ENCODE peak calls at places on chromosomes 11 and 22, in seven cellular contexts. E is A549, P is body of pancreas, A is heart right ventricle, U is ovary, T is lower lobe of right lung, N is upper lobe of right lung. M is an unnamed sample.

GRCh38 chr11:64713031-64713780 is 9.8 kb downstream of the NRXN2 start:
- DNase-seq in T (peak; percentile 60), E (peak; percentile 48), U (no peak), P (peak; percentile 51), N (peak; percentile 72), A (no peak), M (peak; percentile 78)

GRCh38 chr22:19663821-19664325 is 50.4 kb upstream of the SEPTIN5 start:
- DNase-seq in A (peak; percentile 72), T (no peak), E (no peak), N (no peak), P (no peak), U (no peak), M (peak; percentile 91)

GRCh38 chr11:94563176-94563847 is 3.9 kb upstream of the PIWIL4 start:
- DNase-seq in A (no peak), U (no peak), T (no peak), N (no peak), E (no peak), P (no peak), M (no peak)

GRCh38 chr11:45025716-45026492 is 75.2 kb upstream of the TP53I11 start:
- DNase-seq in E (no peak), U (no peak), P (peak; percentile 27), A (peak; percentile 90), N (no peak), T (no peak), M (peak; percentile 77)

GRCh38 chr11:31816467-31817053 is 5.4 kb upstream of the PAX6 start:
- DNase-seq in U (no peak), N (no peak), E (no peak), A (no peak), P (no peak), T (no peak), M (no peak)

GRCh38 chr11:88484873-88485621 is 147.5 kb upstream of the CTSC start:
- DNase-seq in N (no peak), T (peak; percentile 45), P (peak; percentile 25), E (peak; percentile 58), A (no peak), U (no peak), M (peak; percentile 70)

GRCh38 chr11:110296226-110297081 is at the start of gene RDX:
- DNase-seq in P (peak; percentile 70), E (peak; percentile 79), A (peak; percentile 67), T (peak; percentile 88), N (peak; percentile 91), U (peak; percentile 79), M (peak; percentile 93)

GRCh38 chr11:77175021-77175842 is 47.2 kb downstream of the MYO7A start:
- DNase-seq in T (no peak), U (no peak), P (no peak), A (no peak), E (no peak), N (no peak), M (peak; percentile 53)

GRCh38 chr11:122322369-122322768 is 206.4 kb upstream of the BLID start:
- DNase-seq in T (no peak), U (no peak), P (no peak), N (no peak), E (no peak), A (no peak), M (no peak)

GRCh38 chr11:9738126-9738525 is 74.2 kb downstream of the SWAP70 start:
- DNase-seq in E (no peak), T (no peak), P (no peak), N (no peak), U (no peak), A (no peak), M (no peak)

GRCh38 chr11:78032090-78032489 is 9.0 kb upstream of the KCTD14 start:
- DNase-seq in E (no peak), A (no peak), N (no peak), T (no peak), U (no peak), P (peak; percentile 71), M (no peak)

GRCh38 chr11:19232910-19233503 is 7.7 kb downstream of the E2F8 start:
- DNase-seq in E (peak; percentile 37), A (no peak), P (no peak), N (no peak), U (no peak), T (no peak), M (no peak)

GRCh38 chr11:97432926-97433325 is 1043.1 kb downstream of the JRKL start:
- DNase-seq in E (no peak), N (no peak), P (no peak), U (no peak), A (no peak), T (no peak), M (no peak)

GRCh38 chr11:129766858-129767604 is 48.6 kb upstream of the TMEM45B start:
- DNase-seq in P (no peak), U (no peak), A (no peak), T (no peak), E (peak; percentile 41), N (no peak), M (no peak)

GRCh38 chr11:2299773-2300172 is 1.9 kb downstream of the C11orf21 start:
- DNase-seq in N (no peak), A (no peak), U (no peak), P (no peak), T (no peak), E (no peak), M (peak; percentile 73)
- H3K4me1 ChIP-seq in N (peaks cover 14% of the 10 kb centered on the region), A (peaks cover 47% of the 10 kb centered on the region), U (peaks cover 7% of the 10 kb centered on the region), P (peaks cover 22% of the 10 kb centered on the region), T (peaks cover 30% of the 10 kb centered on the region), E (no peaks in the 10 kb centered on the region), M (no peaks in the 10 kb centered on the region)

GRCh38 chr11:11660351-11660750 is 38.5 kb upstream of the GALNT18 start:
- DNase-seq in E (no peak), T (no peak), A (no peak), U (no peak), N (no peak), P (no peak), M (no peak)
- TF ChIP-seq CTCF in E (no peak), T (no peak), A (no peak), U (no peak), N (no peak), P (no peak), M (no peak)

GRCh38 chr22:43829448-43829821 is 17.3 kb upstream of the EFCAB6 start:
- DNase-seq in E (no peak), N (peak; percentile 63), A (peak; percentile 49), T (peak; percentile 45), P (no peak), U (no peak), M (peak; percentile 23)
- H3K4me1 ChIP-seq in E (peaks cover 14% of the 10 kb centered on the region), N (peaks cover 3% of the 10 kb centered on the region), A (peaks cover 17% of the 10 kb centered on the region), T (no peaks in the 10 kb centered on the region), P (no peaks in the 10 kb centered on the region), U (peaks cover 11% of the 10 kb centered on the region), M (peaks cover 7% of the 10 kb centered on the region)

GRCh38 chr22:17536269-17536668 is 27.0 kb upstream of the SLC25A18 start:
- DNase-seq in N (no peak), E (no peak), U (no peak), P (no peak), A (no peak), T (no peak), M (no peak)

GRCh38 chr22:17541476-17541875 is 21.8 kb upstream of the SLC25A18 start:
- DNase-seq in A (no peak), P (no peak), U (no peak), E (no peak), T (no peak), N (no peak), M (no peak)

GRCh38 chr22:17542452-17542851 is 20.8 kb upstream of the SLC25A18 start:
- DNase-seq in N (no peak), E (no peak), P (no peak), U (no peak), T (no peak), A (no peak), M (no peak)

GRCh38 chr22:17537155-17537554 is 26.1 kb upstream of the SLC25A18 start:
- DNase-seq in T (no peak), A (no peak), E (no peak), U (no peak), N (no peak), P (no peak), M (no peak)

GRCh38 chr22:17540481-17540880 is 22.8 kb upstream of the SLC25A18 start:
- DNase-seq in N (no peak), U (no peak), A (no peak), E (no peak), P (no peak), T (no peak), M (no peak)
- TF ChIP-seq CTCF in N (peak; percentile 9), U (no peak), A (no peak), E (no peak), P (no peak), T (no peak), M (no peak)

GRCh38 chr11:96098511-96099241 is 174.8 kb upstream of the MTMR2 start:
- DNase-seq in N (no peak), A (no peak), U (no peak), E (no peak), T (no peak), P (no peak), M (no peak)
- H3K4me1 ChIP-seq in N (peaks cover 25% of the 10 kb centered on the region), A (peaks cover 29% of the 10 kb centered on the region), U (peaks cover 7% of the 10 kb centered on the region), E (peaks cover 24% of the 10 kb centered on the region), T (peaks cover 48% of the 10 kb centered on the region), P (peaks cover 45% of the 10 kb centered on the region), M (peaks cover 19% of the 10 kb centered on the region)

DNA sequence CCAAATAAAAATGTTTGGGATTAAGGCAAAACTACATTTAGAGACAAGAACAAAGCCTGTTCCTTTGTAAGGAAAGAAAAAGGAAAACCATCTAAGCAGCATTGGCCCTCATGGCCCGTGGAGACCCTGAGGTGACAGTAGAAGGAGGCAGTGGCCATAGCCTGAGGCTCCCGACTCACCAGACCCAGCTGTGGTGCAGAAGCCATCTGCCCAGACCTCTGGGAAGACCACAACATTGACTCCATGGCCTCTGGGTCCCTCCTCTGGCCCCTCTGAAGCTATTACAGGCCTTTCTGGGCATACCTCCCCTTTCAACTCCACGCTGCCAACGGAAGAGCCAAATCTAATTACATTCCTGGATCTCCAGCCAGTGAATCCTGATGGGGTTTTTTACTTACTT is 6.4 kb downstream of the PRAME start:
- DNase-seq in E (peak; percentile 21), U (no peak), T (no peak), A (no peak), P (no peak), N (no peak), M (no peak)
- TF ChIP-seq CTCF in E (no peak), U (no peak), T (no peak), A (no peak), P (no peak), N (no peak), M (no peak)

GRCh38 chr22:46102159-46102558 is 48.2 kb upstream of the PPARA start:
- DNase-seq in E (no peak), U (no peak), P (no peak), A (no peak), T (no peak), N (no peak), M (no peak)
- H3K4me1 ChIP-seq in E (peaks cover 92% of the 10 kb centered on the region), U (peaks cover 64% of the 10 kb centered on the region), P (peaks cover 94% of the 10 kb centered on the region), A (peaks cover 65% of the 10 kb centered on the region), T (peaks cover 61% of the 10 kb centered on the region), N (peaks cover 51% of the 10 kb centered on the region), M (peaks cover 44% of the 10 kb centered on the region)

GRCh38 chr22:47837703-47838102 is 1075.3 kb downstream of the TBC1D22A start:
- DNase-seq in U (no peak), A (no peak), N (no peak), T (no peak), E (peak; percentile 36), P (no peak), M (no peak)
- TF ChIP-seq CTCF in U (no peak), A (no peak), N (peak; percentile 28), T (no peak), E (no peak), P (peak; percentile 28), M (no peak)

GRCh38 chr22:27796829-27797792 is 4.4 kb downstream of the MN1 start:
- DNase-seq in A (no peak), P (no peak), N (no peak), U (no peak), E (no peak), T (no peak), M (peak; percentile 72)
- H3K4me1 ChIP-seq in A (peaks cover 28% of the 10 kb centered on the region), P (peaks cover 29% of the 10 kb centered on the region), N (peaks cover 12% of the 10 kb centered on the region), U (peaks cover 15% of the 10 kb centered on the region), E (peaks cover 5% of the 10 kb centered on the region), T (peaks cover 24% of the 10 kb centered on the region), M (no peaks in the 10 kb centered on the region)

M was measured in kidney.